ENCODE peak calls at places on chromosomes 7 and 10, in ten cellular contexts. D is pancreas, Q is right cardiac atrium, Z is B cell, C is occipital lobe, G is AG09319, W is HuH-7.5, U is hepatocyte, X is NCI-H460, I is dermis microvascular lymphatic vessel endothelial cell. A is an unnamed sample.
A peak's percentile ranks its signal among the peaks of the same experiment; 100 is the strongest.

GRCh38 chr7:99843808-99844207 is 16.0 kb downstream of the CYP3A43 start:
- DNase-seq in D (no peak), Q (no peak), Z (no peak), C (no peak), G (no peak), W (no peak), U (no peak), X (no peak), I (no peak), A (no peak)

GRCh38 chr10:97320480-97321031 is 1.5 kb downstream of the FRAT1 start:
- DNase-seq in D (peak; percentile 68), Q (peak; percentile 62), Z (peak; percentile 29), C (no peak), G (no peak), W (no peak), U (no peak), X (no peak), I (no peak), A (no peak)

GRCh38 chr7:127754457-127754856 is 102.5 kb downstream of the SND1 start:
- DNase-seq in D (no peak), Q (no peak), Z (no peak), C (no peak), G (no peak), W (no peak), U (no peak), X (no peak), I (no peak), A (no peak)

GRCh38 chr7:134866581-134866980 is 87.1 kb downstream of the CALD1 start:
- DNase-seq in D (no peak), Q (no peak), Z (no peak), C (no peak), G (no peak), W (no peak), U (peak; percentile 52), X (no peak), I (peak; percentile 74), A (no peak)

GRCh38 chr7:117706191-117706590 is 167.1 kb downstream of the CTTNBP2 start:
- DNase-seq in D (no peak), Q (no peak), Z (no peak), C (no peak), G (no peak), W (no peak), U (no peak), X (no peak), I (no peak), A (no peak)

GRCh38 chr10:61974611-61975010 is 73.1 kb downstream of the ARID5B start:
- DNase-seq in D (no peak), Q (peak; percentile 90), Z (no peak), C (peak; percentile 17), G (no peak), W (no peak), U (peak; percentile 78), X (no peak), I (peak; percentile 87), A (peak; percentile 32)

GRCh38 chr10:131158695-131159094 is 152.8 kb downstream of the TCERG1L start:
- DNase-seq in D (no peak), Q (no peak), Z (no peak), C (no peak), G (no peak), W (no peak), U (no peak), X (no peak), I (no peak), A (no peak)

GRCh38 chr10:44851413-44851812 is 59.7 kb upstream of the TMEM72 start:
- DNase-seq in D (no peak), Q (no peak), Z (no peak), C (no peak), G (no peak), W (no peak), U (no peak), X (no peak), I (no peak), A (no peak)

GRCh38 chr7:137276194-137276593 is 67.3 kb downstream of the PTN start:
- DNase-seq in D (no peak), Q (no peak), Z (no peak), C (no peak), G (no peak), W (no peak), U (no peak), X (no peak), I (no peak), A (no peak)

GRCh38 chr7:30225863-30226361 is 58.5 kb upstream of the ZNRF2 start:
- DNase-seq in D (peak; percentile 45), Q (peak; percentile 83), Z (peak; percentile 43), C (peak; percentile 61), G (no peak), W (no peak), U (peak; percentile 60), X (no peak), I (peak; percentile 36), A (no peak)

GRCh38 chr7:19009936-19010280 is 107.5 kb downstream of the TWIST1 start:
- DNase-seq in D (no peak), Q (no peak), Z (no peak), C (no peak), G (no peak), W (no peak), U (no peak), X (no peak), I (no peak), A (no peak)

GRCh38 chr10:24947304-24948097 is 4.9 kb downstream of the PRTFDC1 start:
- DNase-seq in D (no peak), Q (no peak), Z (no peak), C (no peak), G (no peak), W (no peak), U (no peak), X (no peak), I (peak; percentile 55), A (no peak)

GRCh38 chr10:128367807-128368206 is 241.6 kb upstream of the MKI67 start:
- DNase-seq in D (no peak), Q (no peak), Z (no peak), C (no peak), G (no peak), W (no peak), U (no peak), X (no peak), I (no peak), A (no peak)

GRCh38 chr7:77702451-77703219 is 6.4 kb downstream of the RSBN1L start:
- DNase-seq in D (no peak), Q (no peak), Z (no peak), C (no peak), G (no peak), W (no peak), U (no peak), X (no peak), I (no peak), A (no peak)

GRCh38 chr7:4830176-4830575 is 31.7 kb downstream of the PAPOLB start:
- DNase-seq in D (peak; percentile 76), Q (peak; percentile 91), Z (no peak), C (no peak), G (no peak), W (peak; percentile 86), U (peak; percentile 87), X (peak; percentile 42), I (peak; percentile 83), A (peak; percentile 92)

GRCh38 chr7:43648725-43649406 is 66.0 kb downstream of the STK17A start:
- DNase-seq in D (no peak), Q (peak; percentile 52), Z (peak; percentile 50), C (no peak), G (peak; percentile 65), W (no peak), U (no peak), X (no peak), I (peak; percentile 78), A (no peak)

GRCh38 chr7:113283861-113284260 is 165.5 kb upstream of the SMIM30 start:
- DNase-seq in D (no peak), Q (no peak), Z (no peak), C (no peak), G (no peak), W (no peak), U (no peak), X (no peak), I (no peak), A (no peak)

GRCh38 chr7:27185013-27185707 is at the start of gene HOXA11:
- DNase-seq in D (peak; percentile 50), Q (no peak), Z (no peak), C (no peak), G (peak; percentile 10), W (peak; percentile 90), U (peak; percentile 85), X (no peak), I (peak; percentile 75), A (no peak)

GRCh38 chr10:6171891-6172354 is 30.8 kb upstream of the PFKFB3 start:
- DNase-seq in D (no peak), Q (peak; percentile 77), Z (no peak), C (peak; percentile 70), G (peak; percentile 39), W (no peak), U (no peak), X (no peak), I (peak; percentile 96), A (no peak)